ENCODE peak calls at places on chromosomes 16 and 17, in four cellular contexts. J, R, N and Y are unnamed samples.

GRCh38 chr17:49290690-49291326 is 60.2 kb upstream of the PHOSPHO1 start:
- DNase-seq in R (no peak), J (peak), N (peak), Y (no peak)

GRCh38 chr17:11954961-11955360 is 42.3 kb downstream of the ZNF18 start:
- DNase-seq in R (no peak), J (no peak), N (no peak), Y (no peak)

GRCh38 chr17:58204796-58205195 is 12.3 kb downstream of the EPX start:
- DNase-seq in J (no peak), R (no peak), N (peak), Y (no peak)

GRCh38 chr17:61405047-61405685 is 5.5 kb downstream of the TBX2 start:
- DNase-seq in J (no peak), N (no peak), R (peak), Y (no peak)

GRCh38 chr17:28371245-28372202 is at the start of gene SARM1:
- DNase-seq in J (peak), N (peak), R (peak), Y (no peak)

GRCh38 chr16:66224636-66225035 is 141.9 kb upstream of the CDH5 start:
- DNase-seq in R (no peak), N (no peak), J (no peak), Y (no peak)

GRCh38 chr16:19980866-19981265 is 92.8 kb downstream of the GPR139 start:
- DNase-seq in R (peak), J (peak), N (no peak), Y (no peak)

GRCh38 chr17:65099941-65100315 is 37.2 kb upstream of the RGS9 start:
- DNase-seq in N (peak), R (no peak), J (no peak), Y (no peak)

GRCh38 chr16:4094138-4094773 is 22.0 kb downstream of the ADCY9 start:
- DNase-seq in J (no peak), N (no peak), R (no peak), Y (no peak)

GRCh38 chr16:21166561-21166961 is 8.1 kb downstream of the LDAF1 start:
- DNase-seq in J (no peak), N (peak), R (no peak), Y (no peak)

GRCh38 chr16:78237346-78237745 is 137.9 kb downstream of the WWOX start:
- DNase-seq in R (peak), N (no peak), J (no peak), Y (no peak)

GRCh38 chr17:63840591-63841349 is 1.7 kb downstream of the SMARCD2 start:
- DNase-seq in N (no peak), J (no peak), R (no peak), Y (no peak)

GRCh38 chr16:4512473-4512872 is 26.1 kb downstream of the CDIP1 start:
- DNase-seq in R (no peak), J (no peak), N (no peak), Y (no peak)

GRCh38 chr17:50908860-50909764 is 43.0 kb upstream of the TOB1 start:
- DNase-seq in R (peak), J (peak), N (no peak), Y (no peak)

GRCh38 chr16:53055603-53056527 is 1.1 kb downstream of the CHD9 start:
- DNase-seq in J (peak), R (peak), N (peak), Y (no peak)

GRCh38 chr17:47812146-47812920 is 9.3 kb downstream of the OSBPL7 start:
- DNase-seq in R (no peak), J (no peak), N (no peak), Y (no peak)

GRCh38 chr16:67216612-67217490 is 10.1 kb upstream of the TMEM208 start:
- DNase-seq in N (no peak), J (peak), R (no peak), Y (no peak)

GRCh38 chr16:48118841-48119240 is 37.0 kb downstream of the ABCC12 start:
- DNase-seq in N (no peak), J (no peak), R (no peak), Y (no peak)

GRCh38 chr16:48114410-48114809 is 41.4 kb downstream of the ABCC12 start:
- DNase-seq in N (no peak), R (no peak), J (no peak), Y (no peak)

GRCh38 chr16:48115299-48115698 is 40.5 kb downstream of the ABCC12 start:
- DNase-seq in R (no peak), N (no peak), J (no peak), Y (no peak)

GRCh38 chr16:48121276-48121675 is 34.5 kb downstream of the ABCC12 start:
- DNase-seq in R (no peak), J (no peak), N (no peak), Y (no peak)

DNA sequence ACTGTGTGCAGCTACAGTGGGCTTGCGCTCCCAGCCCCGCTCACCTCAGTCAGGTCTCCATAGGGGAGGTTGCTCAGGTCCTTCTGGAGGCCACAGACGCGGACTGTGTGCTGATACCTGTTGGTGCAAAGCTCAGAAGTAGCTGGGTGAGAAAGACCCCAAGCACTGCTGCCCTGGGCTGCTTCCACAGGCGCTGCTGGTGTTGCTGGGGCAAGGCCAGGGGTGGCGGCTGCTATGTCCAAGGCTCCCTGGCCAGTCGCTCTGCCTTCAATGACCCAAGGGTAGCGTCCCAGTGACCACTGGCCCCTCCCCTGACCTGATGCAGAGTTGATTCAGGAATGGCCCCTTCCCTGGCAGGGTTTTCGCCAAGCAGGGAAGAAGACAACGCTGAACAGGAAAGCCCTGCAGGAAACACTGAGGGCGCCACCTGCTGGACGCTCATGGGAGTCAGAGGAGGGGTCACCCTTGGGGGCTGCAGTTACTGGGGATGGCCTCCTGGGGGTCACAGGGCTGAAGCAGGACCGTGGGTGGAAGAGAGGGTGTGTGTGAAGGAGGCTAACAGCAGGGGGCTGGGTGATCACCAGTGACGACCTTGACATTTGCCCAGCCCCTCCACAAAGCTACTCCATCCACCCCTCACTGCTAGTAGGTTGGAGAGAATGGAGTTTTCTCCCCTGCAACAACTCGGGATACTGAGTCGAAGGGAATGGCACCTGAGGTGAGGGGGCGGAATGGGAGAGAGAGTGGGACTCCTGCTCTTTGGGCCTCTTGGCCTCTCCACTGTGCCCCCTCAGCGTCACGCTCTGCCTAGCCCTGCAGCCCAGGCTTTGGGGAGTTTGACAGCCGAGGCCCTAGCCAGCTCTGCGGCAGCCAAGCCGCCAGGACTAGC is 38.3 kb downstream of the ABCC12 start:
- DNase-seq in J (peak), R (peak), N (no peak), Y (no peak)
- H2AFZ ChIP-seq in J (no peak), R (peak), N (no peak), Y (no peak)

GRCh38 chr17:73226556-73227172 is 33.8 kb downstream of the COG1 start:
- DNase-seq in J (no peak), R (no peak), N (peak), Y (no peak)
- TF ChIP-seq EZH2 in J (no peak), R (no peak), N (no peak), Y (no peak)

GRCh38 chr16:58236831-58237230 is 38.9 kb upstream of the CSNK2A2 start:
- DNase-seq in R (peak), J (no peak), N (no peak), Y (no peak)
- H2AFZ ChIP-seq in R (peak), J (peak), N (peak), Y (peak)

GRCh38 chr17:34386343-34386924 is 23.4 kb upstream of the CCL1 start:
- DNase-seq in J (no peak), R (no peak), N (no peak), Y (no peak)

GRCh38 chr17:34384271-34384670 is 21.2 kb upstream of the CCL1 start:
- DNase-seq in J (peak), R (no peak), N (no peak), Y (no peak)

GRCh38 chr17:34383225-34383615 is 20.2 kb upstream of the CCL1 start:
- DNase-seq in R (no peak), N (no peak), J (no peak), Y (no peak)

GRCh38 chr17:34386925-34387550 is 24.0 kb upstream of the CCL1 start:
- DNase-seq in J (peak), R (no peak), N (peak), Y (no peak)

GRCh38 chr17:34384822-34385605 is 22.0 kb upstream of the CCL1 start:
- DNase-seq in N (no peak), J (peak), R (no peak), Y (no peak)
- TF ChIP-seq EZH2 in N (no peak), J (no peak), R (no peak), Y (no peak)

DNA sequence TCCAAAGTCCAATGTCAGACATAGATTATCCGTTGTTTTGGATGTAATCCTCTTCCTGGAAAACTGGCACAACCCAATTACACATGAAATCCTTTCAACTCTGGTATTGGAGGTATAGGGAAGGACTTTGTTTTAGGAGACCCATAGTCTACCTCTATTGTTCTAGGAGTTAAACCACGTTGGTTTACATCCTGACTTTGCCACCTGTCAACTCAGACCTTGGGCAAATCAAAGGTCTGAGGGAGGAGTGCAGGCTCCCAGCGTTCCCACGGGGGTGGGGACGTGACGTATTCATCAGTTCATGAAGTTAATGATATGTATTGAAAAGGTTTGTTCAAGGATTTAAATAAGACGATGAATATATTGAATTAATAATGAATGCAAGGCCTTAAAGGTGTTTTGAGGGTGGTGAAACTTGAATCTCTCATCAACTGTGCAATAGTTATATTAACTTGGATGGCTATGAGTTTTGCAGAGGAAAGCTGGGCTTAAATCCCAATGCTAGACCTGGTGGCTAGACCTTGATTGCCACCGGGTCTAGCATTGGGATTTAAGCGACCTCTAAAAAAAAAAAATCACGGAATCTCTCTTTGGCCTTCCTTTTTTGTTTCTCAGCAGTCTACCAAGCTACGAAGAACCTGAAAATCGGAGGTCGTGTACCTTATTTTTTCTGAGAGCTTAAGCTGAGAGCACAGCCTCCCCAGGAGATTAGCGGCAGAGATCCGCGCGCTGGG is 744 bp upstream of the NF1 start:
- DNase-seq in N (no peak), J (peak), R (no peak), Y (no peak)
- H2AFZ ChIP-seq in N (no peak), J (peak), R (no peak), Y (peak)

DNA sequence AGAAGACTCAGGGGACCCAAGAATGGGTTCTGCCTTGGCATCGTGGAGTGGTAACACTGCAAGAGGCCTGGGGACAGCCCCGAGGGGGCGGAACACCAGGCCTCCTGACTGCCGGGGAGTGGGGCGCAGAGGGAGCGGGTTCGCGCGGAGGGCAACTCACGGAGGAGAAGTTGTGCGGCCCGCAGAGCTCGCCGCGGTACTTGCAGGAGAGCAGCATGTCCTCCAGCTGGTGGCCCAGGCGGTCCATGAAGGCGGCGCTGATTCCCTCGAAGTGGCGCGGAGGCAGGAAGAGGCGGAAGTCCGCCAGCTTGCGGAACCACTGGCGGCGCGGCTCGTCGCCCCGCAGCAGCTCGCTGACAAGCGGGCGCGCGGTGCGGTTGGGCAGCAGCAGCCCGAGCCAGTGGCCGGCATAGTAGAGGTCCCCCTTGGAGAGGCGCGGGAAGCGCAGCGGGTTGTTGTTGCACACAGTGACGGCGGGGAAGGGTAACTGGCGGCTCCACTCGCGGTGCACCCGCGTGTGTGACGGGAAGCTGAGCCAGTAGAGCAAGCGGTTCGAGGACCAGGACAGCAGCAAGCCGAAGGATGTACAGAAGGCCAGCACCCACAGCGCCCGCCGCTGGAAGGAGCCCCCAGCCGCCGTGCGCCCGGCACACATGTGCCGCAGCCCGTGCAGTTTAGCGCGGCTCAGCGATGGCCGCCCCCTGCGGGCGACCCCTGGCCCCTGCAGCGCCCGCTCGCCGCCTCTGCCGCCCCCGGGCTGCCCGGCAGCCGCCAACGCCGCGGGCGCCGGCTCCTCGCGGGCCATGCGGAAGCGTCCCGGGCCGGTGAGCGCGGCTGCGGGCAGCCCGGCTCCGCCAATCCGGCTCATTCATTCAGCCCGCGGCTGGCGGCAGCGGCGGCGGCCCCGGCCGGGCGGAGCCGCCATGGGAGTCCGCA is 1.6 kb downstream of the ASIC2 start:
- DNase-seq in R (peak), J (peak), N (peak), Y (no peak)
- TF ChIP-seq EZH2 in R (peak), J (peak), N (peak), Y (peak)

GRCh38 chr17:57138030-57138911 is 53.2 kb downstream of the AKAP1 start:
- DNase-seq in N (no peak), R (no peak), J (no peak), Y (no peak)

GRCh38 chr17:57132663-57133062 is 47.6 kb downstream of the AKAP1 start:
- DNase-seq in J (no peak), N (no peak), R (no peak), Y (no peak)

GRCh38 chr17:57135026-57135747 is 50.1 kb downstream of the AKAP1 start:
- DNase-seq in N (no peak), J (no peak), R (no peak), Y (no peak)

GRCh38 chr17:57136355-57136754 is 51.3 kb downstream of the AKAP1 start:
- DNase-seq in N (no peak), J (no peak), R (no peak), Y (no peak)

GRCh38 chr17:57135748-57136342 is 50.8 kb downstream of the AKAP1 start:
- DNase-seq in J (peak), R (no peak), N (no peak), Y (no peak)
- H2AFZ ChIP-seq in J (peak), R (peak), N (no peak), Y (no peak)

DNA sequence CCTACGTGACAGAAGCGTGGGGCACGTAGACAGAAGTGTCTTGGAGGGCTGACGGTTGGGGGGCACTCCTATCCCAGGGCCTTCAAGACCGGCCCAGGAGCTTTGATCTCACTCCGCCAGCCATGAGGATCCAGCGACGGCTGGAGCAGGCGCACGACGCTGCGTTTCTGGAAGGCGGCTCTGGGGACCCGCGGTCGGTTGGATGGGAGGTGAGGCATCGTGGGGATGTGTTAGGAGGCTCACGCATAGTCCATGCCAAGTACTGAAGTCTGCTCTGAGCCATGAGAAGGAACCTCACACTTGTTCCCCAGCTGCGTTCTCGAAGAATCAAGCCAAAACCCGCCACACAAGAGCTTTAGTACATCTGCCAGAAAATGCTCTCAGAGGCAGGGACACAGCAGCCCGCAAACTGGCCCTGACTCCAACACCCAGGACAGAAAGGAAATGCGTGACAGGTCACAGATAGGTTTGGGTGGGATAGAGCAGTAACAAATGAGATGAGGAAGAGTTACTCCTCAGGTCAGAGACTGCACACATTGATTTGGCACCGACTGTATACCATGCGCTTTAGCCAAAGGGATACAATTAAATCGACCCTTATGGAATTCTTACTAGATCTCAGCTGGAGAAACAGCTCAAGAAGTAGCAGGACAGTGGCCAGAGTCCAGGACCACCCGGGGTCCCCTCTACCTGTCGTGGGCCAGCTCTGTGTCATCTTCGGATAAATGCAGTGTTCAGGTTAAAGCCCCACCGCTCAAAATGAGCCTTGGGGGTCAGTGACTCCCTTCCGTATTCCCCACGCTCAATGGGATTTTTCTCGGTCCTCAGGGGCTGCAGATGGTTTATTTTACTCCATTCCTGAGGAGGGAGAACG is 6.6 kb upstream of the GSG1L start:
- DNase-seq in R (no peak), J (no peak), N (no peak), Y (no peak)
- TF ChIP-seq EZH2 in R (no peak), J (no peak), N (no peak), Y (no peak)

GRCh38 chr16:15489016-15489415 is 54.6 kb downstream of the BMERB1 start:
- DNase-seq in J (no peak), N (no peak), R (no peak), Y (no peak)
- H2AFZ ChIP-seq in J (no peak), N (no peak), R (no peak), Y (no peak)